ENCODE peak calls at places on chromosomes 5 and 9, in seven cellular contexts. F, U, D, N, C, J and L are unnamed samples.

GRCh38 chr5:132110930-132111329 is 37.3 kb downstream of the CSF2 start:
- DNase-seq in J (no peak), N (no peak), D (no peak), F (no peak), U (no peak), C (no peak), L (no peak)

GRCh38 chr5:174843263-174844250 is 119.2 kb downstream of the MSX2 start:
- DNase-seq in D (peak), F (no peak), U (no peak), N (peak), C (no peak), J (no peak), L (no peak)

GRCh38 chr9:116959775-116960174 is 272.7 kb downstream of the TRIM32 start:
- DNase-seq in C (no peak), J (peak), N (peak), D (no peak), U (peak), F (no peak), L (no peak)

GRCh38 chr5:52604151-52604550 is 183.6 kb upstream of the ITGA1 start:
- DNase-seq in F (no peak), J (no peak), U (no peak), D (no peak), C (no peak), N (no peak), L (no peak)

GRCh38 chr5:54390015-54390414 is 65.5 kb upstream of the HSPB3 start:
- DNase-seq in U (peak), D (peak), F (no peak), C (peak), J (peak), N (peak), L (peak)

GRCh38 chr5:140346348-140347221 is at the start of gene HBEGF:
- DNase-seq in F (peak), D (peak), C (peak), N (peak), J (peak), U (no peak), L (no peak)

GRCh38 chr9:14652729-14653377 is 40.4 kb downstream of the ZDHHC21 start:
- DNase-seq in C (peak), D (peak), N (peak), F (no peak), U (no peak), J (peak), L (no peak)

GRCh38 chr9:18333157-18333556 is 140.8 kb upstream of the ADAMTSL1 start:
- DNase-seq in D (peak), J (no peak), U (no peak), F (no peak), C (peak), N (peak), L (no peak)

GRCh38 chr5:159801303-159801702 is 115.0 kb upstream of the ADRA1B start:
- DNase-seq in J (no peak), N (no peak), D (no peak), C (no peak), U (no peak), F (no peak), L (no peak)

GRCh38 chr5:56640763-56641406 is 174.5 kb upstream of the MAP3K1 start:
- DNase-seq in N (no peak), J (peak), C (no peak), U (no peak), D (no peak), F (no peak), L (no peak)

GRCh38 chr5:150263801-150264621 is 25.6 kb downstream of the CAMK2A start:
- DNase-seq in J (peak), N (no peak), C (peak), F (no peak), D (peak), U (peak), L (peak)

GRCh38 chr5:42064821-42065220 is 139.7 kb downstream of the FBXO4 start:
- DNase-seq in U (no peak), D (no peak), F (no peak), J (peak), C (no peak), N (no peak), L (no peak)

GRCh38 chr5:136004436-136004835 is 24.4 kb upstream of the TGFBI start:
- DNase-seq in C (peak), F (no peak), U (no peak), N (no peak), D (peak), J (peak), L (no peak)

GRCh38 chr9:7266911-7267555 is 509.3 kb downstream of the KDM4C start:
- DNase-seq in D (no peak), C (no peak), U (no peak), F (no peak), J (no peak), N (no peak), L (peak)

GRCh38 chr5:122447941-122448340 is 135.9 kb downstream of the SNCAIP start:
- DNase-seq in C (no peak), F (no peak), N (no peak), J (no peak), D (no peak), U (no peak), L (no peak)

GRCh38 chr5:1180096-1180495 is 21.3 kb upstream of the SLC6A19 start:
- DNase-seq in U (no peak), J (no peak), D (no peak), F (no peak), C (no peak), N (no peak), L (no peak)

GRCh38 chr5:353599-354580 is 32.4 kb downstream of the AHRR start:
- DNase-seq in D (no peak), J (no peak), C (no peak), F (no peak), N (no peak), U (no peak), L (no peak)

GRCh38 chr5:179180921-179181645 is 120.9 kb downstream of the ZNF354C start:
- DNase-seq in U (no peak), D (no peak), C (no peak), J (no peak), N (no peak), F (no peak), L (no peak)

GRCh38 chr5:62593331-62593730 is 14.7 kb downstream of the LRRC70 start:
- DNase-seq in J (peak), U (no peak), C (peak), N (no peak), F (no peak), D (peak), L (no peak)

GRCh38 chr9:13033959-13034695 is 245.4 kb downstream of the MPDZ start:
- DNase-seq in D (peak), U (peak), F (no peak), J (peak), N (peak), C (peak), L (no peak)

GRCh38 chr9:24073237-24073636 is 247.2 kb upstream of the ELAVL2 start:
- DNase-seq in U (no peak), C (no peak), J (no peak), D (no peak), F (no peak), N (no peak), L (no peak)

GRCh38 chr5:80077317-80077716 is 42.2 kb downstream of the THBS4 start:
- DNase-seq in F (no peak), C (no peak), J (no peak), N (no peak), U (no peak), D (no peak), L (no peak)

GRCh38 chr9:34522091-34522887 is 501 bp downstream of the ENHO start:
- DNase-seq in N (no peak), D (no peak), F (no peak), U (no peak), J (no peak), C (no peak), L (no peak)

GRCh38 chr9:136110082-136111061 is 8.3 kb downstream of the TMEM250 start:
- DNase-seq in D (peak), J (no peak), C (peak), F (no peak), U (no peak), N (peak), L (no peak)

GRCh38 chr5:168110384-168110783 is 181.1 kb upstream of the WWC1 start:
- DNase-seq in N (peak), J (no peak), F (no peak), D (no peak), U (no peak), C (no peak), L (no peak)

GRCh38 chr9:84701801-84702200 is 32.3 kb downstream of the NTRK2 start:
- DNase-seq in N (no peak), F (no peak), J (peak), C (no peak), U (no peak), D (no peak), L (no peak)

GRCh38 chr9:18544456-18544855 is 70.5 kb downstream of the ADAMTSL1 start:
- DNase-seq in D (no peak), N (no peak), F (no peak), U (no peak), J (peak), C (no peak), L (no peak)

GRCh38 chr9:121770415-121771273 is 119.2 kb downstream of the DAB2IP start:
- DNase-seq in J (peak), F (no peak), C (peak), U (peak), N (no peak), D (peak), L (no peak)

GRCh38 chr5:179858241-179858585 is 404 bp downstream of the MRNIP start:
- DNase-seq in C (peak), F (peak), D (peak), U (no peak), N (peak), J (peak), L (no peak)

GRCh38 chr5:112976432-112977309 is at the start of gene DCP2:
- DNase-seq in U (peak), D (peak), C (peak), N (peak), J (peak), F (peak), L (peak)

GRCh38 chr9:2120926-2121689 is 106.0 kb downstream of the SMARCA2 start:
- DNase-seq in F (no peak), N (no peak), U (no peak), D (peak), C (peak), J (peak), L (no peak)

GRCh38 chr5:98398465-98398864 is 375.0 kb upstream of the RGMB start:
- DNase-seq in C (no peak), U (no peak), F (no peak), D (no peak), J (no peak), N (no peak), L (no peak)

GRCh38 chr5:98402130-98402529 is 371.3 kb upstream of the RGMB start:
- DNase-seq in D (no peak), F (no peak), N (no peak), C (no peak), U (no peak), J (peak), L (no peak)

GRCh38 chr5:98391921-98392625 is 381.4 kb upstream of the RGMB start:
- DNase-seq in F (no peak), C (no peak), U (no peak), N (no peak), J (no peak), D (no peak), L (no peak)

GRCh38 chr5:98401645-98402044 is 371.8 kb upstream of the RGMB start:
- DNase-seq in N (no peak), D (no peak), J (no peak), C (no peak), U (no peak), F (no peak), L (no peak)

GRCh38 chr5:98397081-98397480 is 376.4 kb upstream of the RGMB start:
- DNase-seq in D (peak), U (peak), J (peak), C (peak), F (no peak), N (no peak), L (no peak)
- H3K4me3 ChIP-seq in D (no peak), U (no peak), J (no peak), C (no peak), F (no peak), N (no peak), L (no peak)

GRCh38 chr5:77645158-77645994 is 6.9 kb upstream of the OTP start:
- DNase-seq in J (no peak), N (no peak), D (no peak), F (no peak), C (no peak), U (no peak), L (no peak)
- H3K4me3 ChIP-seq in J (no peak), N (no peak), D (no peak), F (no peak), C (no peak), U (no peak), L (no peak)

DNA sequence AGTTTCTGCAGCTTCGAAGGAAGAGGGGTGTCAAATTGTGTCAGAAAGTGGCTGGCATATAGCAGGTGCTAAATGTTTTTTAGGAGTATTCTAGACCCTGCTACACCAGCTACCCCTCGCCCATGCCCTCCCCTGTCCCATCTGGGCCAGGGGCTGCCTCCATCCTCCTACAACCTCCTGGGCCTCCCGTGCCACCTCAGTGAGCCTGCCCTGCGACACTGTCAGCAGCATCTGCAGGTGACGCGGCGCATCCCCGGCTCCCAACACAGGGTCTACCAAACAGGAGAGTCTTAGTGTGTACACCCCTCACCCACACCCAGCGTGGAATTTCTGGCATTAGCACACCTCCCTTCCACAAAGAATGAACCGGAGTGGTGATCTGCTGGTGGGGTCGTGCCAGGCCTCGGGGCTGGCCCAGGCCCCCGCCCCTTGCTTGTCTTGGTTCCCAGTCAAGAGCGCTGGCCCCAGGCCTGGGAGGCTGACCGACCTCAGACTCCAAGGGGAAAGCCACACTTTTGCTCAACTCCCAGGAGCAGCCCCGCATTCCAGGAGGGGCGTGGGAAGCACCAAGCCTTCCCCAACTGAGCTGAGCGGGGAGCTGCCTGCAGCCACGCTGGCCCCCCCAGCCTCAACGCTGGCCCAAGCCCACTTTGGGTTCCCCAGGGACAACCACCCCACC is 55.2 kb downstream of the NEURL1B start:
- DNase-seq in U (no peak), J (no peak), N (no peak), F (no peak), C (no peak), D (peak), L (no peak)
- H3K4me3 ChIP-seq in U (no peak), J (no peak), N (no peak), F (no peak), C (no peak), D (peak), L (no peak)

DNA sequence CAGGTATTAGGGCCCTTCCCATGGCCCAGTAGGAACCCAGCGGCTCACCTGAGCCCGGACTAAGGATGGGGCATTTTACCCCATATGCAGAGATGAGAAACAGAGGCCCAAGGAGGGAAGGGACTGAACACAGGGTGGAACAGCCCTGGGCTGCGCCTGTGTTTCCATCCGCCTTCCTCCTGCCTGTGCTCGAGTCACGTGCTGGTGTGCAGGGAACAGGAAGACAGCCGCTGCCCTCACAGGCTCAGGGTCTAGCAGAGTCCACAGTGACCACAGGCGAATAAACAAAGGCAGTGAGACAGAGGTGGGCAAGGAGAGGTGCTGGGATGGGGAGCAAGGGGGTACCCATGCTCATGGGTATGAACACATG is 129.4 kb downstream of the C9orf50 start:
- DNase-seq in C (peak), F (no peak), N (no peak), U (no peak), D (no peak), J (no peak), L (no peak)
- H3K4me3 ChIP-seq in C (peak), F (no peak), N (no peak), U (no peak), D (peak), J (no peak), L (no peak)

DNA sequence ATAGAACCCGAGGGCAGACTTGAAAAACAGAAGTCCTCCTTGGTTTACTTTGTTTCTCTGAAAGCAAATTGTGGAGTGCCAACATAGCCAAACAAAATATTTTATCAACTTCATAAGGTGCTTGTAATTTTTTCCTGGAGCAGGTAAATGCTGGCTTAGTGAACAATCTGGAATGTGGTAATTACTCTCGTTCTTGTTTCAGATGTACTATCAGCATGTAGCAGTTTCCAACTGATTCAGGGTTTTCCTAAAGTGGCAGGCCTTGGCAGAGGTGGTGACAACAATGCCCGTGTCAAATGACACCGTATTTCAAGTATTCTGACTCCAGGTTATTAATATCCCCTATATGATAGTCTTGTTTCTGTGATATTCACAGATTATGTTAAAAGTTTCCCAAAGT is 1.2 kb downstream of the C9orf72 start:
- DNase-seq in N (no peak), D (no peak), F (no peak), C (no peak), U (no peak), J (peak), L (no peak)
- H3K4me3 ChIP-seq in N (no peak), D (no peak), F (no peak), C (no peak), U (peak), J (no peak), L (no peak)

DNA sequence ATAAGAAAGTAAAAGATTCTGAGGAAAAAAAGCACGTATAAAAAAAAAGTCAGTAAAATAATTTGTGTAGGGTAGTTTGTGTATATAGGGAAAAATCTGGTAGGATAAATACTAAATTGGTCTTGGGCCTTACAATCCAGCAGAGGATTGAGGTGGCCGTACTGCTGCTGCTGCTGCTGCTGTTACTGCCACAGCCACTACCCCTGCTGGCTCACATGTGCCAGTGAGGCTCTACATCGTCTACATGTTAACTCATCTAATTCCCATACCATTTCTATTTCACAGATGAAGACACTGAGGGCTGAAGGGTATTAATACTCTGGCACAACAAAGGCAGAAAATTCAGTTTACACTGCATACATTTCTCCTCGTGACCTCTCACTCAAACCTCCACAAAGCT is 928.5 kb downstream of the TLE4 start:
- DNase-seq in N (peak), J (no peak), D (no peak), U (no peak), F (no peak), C (no peak), L (no peak)
- H3K4me3 ChIP-seq in N (no peak), J (no peak), D (no peak), U (no peak), F (no peak), C (no peak), L (no peak)

DNA sequence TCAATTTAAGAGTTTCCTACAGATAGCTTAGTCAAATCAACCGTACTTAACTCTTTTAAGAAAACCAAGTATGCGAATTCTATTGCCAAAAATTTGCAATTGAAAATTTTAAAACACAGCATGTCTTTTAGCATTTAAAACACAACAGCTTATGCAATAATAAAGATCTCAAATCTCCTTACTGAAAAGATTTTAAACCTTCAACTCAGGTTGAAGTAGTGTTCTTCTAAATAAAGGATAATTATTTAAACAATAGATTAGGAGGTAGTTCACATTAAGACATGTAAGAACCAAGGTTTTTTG is 5.5 kb downstream of the NR3C1 start:
- DNase-seq in D (no peak), N (no peak), C (no peak), F (no peak), U (no peak), J (no peak), L (no peak)
- H3K4me3 ChIP-seq in D (peak), N (no peak), C (peak), F (peak), U (peak), J (peak), L (no peak)